ENCODE peak calls at places on chromosomes 1 and 21, in seven cellular contexts. One of them, this sample, is unnamed.

GRCh38 chr1:199855580-199855979 is 171.9 kb upstream of the NR5A2 start:
- DNase-seq in CD8-positive, alpha-beta T cell: no peak
- DNase-seq in uterus: no peak
- DNase-seq in RWPE2: no peak
- DNase-seq in adrenal gland: no peak
- DNase-seq in ovary: no peak
- DNase-seq in cardiac muscle cell: peak; percentile 35
- DNase-seq in this sample: no peak

GRCh38 chr1:151943591-151943990 is 34.3 kb upstream of the THEM4 start:
- DNase-seq in CD8-positive, alpha-beta T cell: no peak
- DNase-seq in uterus: no peak
- DNase-seq in RWPE2: no peak
- DNase-seq in adrenal gland: no peak
- DNase-seq in ovary: no peak
- DNase-seq in cardiac muscle cell: no peak
- DNase-seq in this sample: no peak

GRCh38 chr1:207695943-207696342 is 51.0 kb downstream of the CR1L start:
- DNase-seq in CD8-positive, alpha-beta T cell: no peak
- DNase-seq in uterus: no peak
- DNase-seq in RWPE2: no peak
- DNase-seq in adrenal gland: no peak
- DNase-seq in ovary: no peak
- DNase-seq in cardiac muscle cell: no peak
- DNase-seq in this sample: no peak

GRCh38 chr1:206803221-206803730 is 31.0 kb upstream of the IL10 start:
- DNase-seq in CD8-positive, alpha-beta T cell: peak; percentile 74
- DNase-seq in uterus: no peak
- DNase-seq in RWPE2: no peak
- DNase-seq in adrenal gland: no peak
- DNase-seq in ovary: no peak
- DNase-seq in cardiac muscle cell: peak; percentile 25
- DNase-seq in this sample: no peak

GRCh38 chr1:27940297-27940696 is 5.5 kb downstream of the SMPDL3B start:
- DNase-seq in CD8-positive, alpha-beta T cell: peak; percentile 80
- DNase-seq in uterus: no peak
- DNase-seq in RWPE2: no peak
- DNase-seq in adrenal gland: peak; percentile 54
- DNase-seq in ovary: no peak
- DNase-seq in cardiac muscle cell: no peak
- DNase-seq in this sample: no peak

GRCh38 chr1:206491592-206491991 is 15.7 kb upstream of the RASSF5 start:
- DNase-seq in CD8-positive, alpha-beta T cell: no peak
- DNase-seq in uterus: no peak
- DNase-seq in RWPE2: no peak
- DNase-seq in adrenal gland: no peak
- DNase-seq in ovary: no peak
- DNase-seq in cardiac muscle cell: no peak
- DNase-seq in this sample: no peak

GRCh38 chr1:81834921-81835698 is 34.4 kb downstream of the ADGRL2 start:
- DNase-seq in CD8-positive, alpha-beta T cell: no peak
- DNase-seq in uterus: no peak
- DNase-seq in RWPE2: no peak
- DNase-seq in adrenal gland: no peak
- DNase-seq in ovary: no peak
- DNase-seq in cardiac muscle cell: peak; percentile 87
- DNase-seq in this sample: no peak

GRCh38 chr1:10646347-10646861 is 150.0 kb downstream of the CASZ1 start:
- DNase-seq in CD8-positive, alpha-beta T cell: no peak
- DNase-seq in uterus: no peak
- DNase-seq in RWPE2: no peak
- DNase-seq in adrenal gland: no peak
- DNase-seq in ovary: no peak
- DNase-seq in cardiac muscle cell: peak; percentile 61
- DNase-seq in this sample: no peak

GRCh38 chr1:238060046-238060445 is 169.3 kb upstream of the ZP4 start:
- DNase-seq in CD8-positive, alpha-beta T cell: no peak
- DNase-seq in uterus: no peak
- DNase-seq in RWPE2: no peak
- DNase-seq in adrenal gland: no peak
- DNase-seq in ovary: no peak
- DNase-seq in cardiac muscle cell: no peak
- DNase-seq in this sample: no peak

GRCh38 chr21:16116067-16116466 is 386.3 kb downstream of the USP25 start:
- DNase-seq in CD8-positive, alpha-beta T cell: no peak
- DNase-seq in uterus: no peak
- DNase-seq in RWPE2: no peak
- DNase-seq in adrenal gland: no peak
- DNase-seq in ovary: no peak
- DNase-seq in cardiac muscle cell: no peak
- DNase-seq in this sample: no peak

GRCh38 chr1:7538033-7538432 is 233.1 kb upstream of the VAMP3 start:
- DNase-seq in CD8-positive, alpha-beta T cell: no peak
- DNase-seq in uterus: no peak
- DNase-seq in RWPE2: peak; percentile 10
- DNase-seq in adrenal gland: no peak
- DNase-seq in ovary: no peak
- DNase-seq in cardiac muscle cell: peak; percentile 20
- DNase-seq in this sample: peak; percentile 20

GRCh38 chr1:171576144-171576543 is 45.9 kb upstream of the MYOCOS start:
- DNase-seq in CD8-positive, alpha-beta T cell: no peak
- DNase-seq in uterus: no peak
- DNase-seq in RWPE2: no peak
- DNase-seq in adrenal gland: no peak
- DNase-seq in ovary: no peak
- DNase-seq in cardiac muscle cell: no peak
- DNase-seq in this sample: no peak

GRCh38 chr1:246477634-246478033 is 29.4 kb downstream of the SMYD3 start:
- DNase-seq in CD8-positive, alpha-beta T cell: no peak
- DNase-seq in uterus: no peak
- DNase-seq in RWPE2: no peak
- DNase-seq in adrenal gland: no peak
- DNase-seq in ovary: no peak
- DNase-seq in cardiac muscle cell: no peak
- DNase-seq in this sample: no peak

GRCh38 chr1:111198836-111199235 is 1.6 kb downstream of the DENND2D start:
- DNase-seq in CD8-positive, alpha-beta T cell: no peak
- DNase-seq in uterus: no peak
- DNase-seq in RWPE2: no peak
- DNase-seq in adrenal gland: no peak
- DNase-seq in ovary: no peak
- DNase-seq in cardiac muscle cell: no peak
- DNase-seq in this sample: no peak

GRCh38 chr1:111234866-111235265 is 7.4 kb downstream of the CHI3L2 start:
- DNase-seq in CD8-positive, alpha-beta T cell: no peak
- DNase-seq in uterus: no peak
- DNase-seq in RWPE2: no peak
- DNase-seq in adrenal gland: no peak
- DNase-seq in ovary: no peak
- DNase-seq in cardiac muscle cell: no peak
- DNase-seq in this sample: no peak

GRCh38 chr1:59915516-59915915 is 11.1 kb downstream of the CYP2J2 start:
- DNase-seq in CD8-positive, alpha-beta T cell: no peak
- DNase-seq in uterus: no peak
- DNase-seq in RWPE2: no peak
- DNase-seq in adrenal gland: no peak
- DNase-seq in ovary: no peak
- DNase-seq in cardiac muscle cell: no peak
- DNase-seq in this sample: no peak

GRCh38 chr1:174710868-174711845 is 263.4 kb downstream of the GPR52 start:
- DNase-seq in CD8-positive, alpha-beta T cell: no peak
- DNase-seq in uterus: no peak
- DNase-seq in RWPE2: no peak
- DNase-seq in adrenal gland: no peak
- DNase-seq in ovary: no peak
- DNase-seq in cardiac muscle cell: no peak
- DNase-seq in this sample: no peak

GRCh38 chr21:29975776-29976175 is 36.0 kb upstream of the GRIK1 start:
- DNase-seq in CD8-positive, alpha-beta T cell: no peak
- DNase-seq in uterus: no peak
- DNase-seq in RWPE2: no peak
- DNase-seq in adrenal gland: no peak
- DNase-seq in ovary: no peak
- DNase-seq in cardiac muscle cell: no peak
- DNase-seq in this sample: no peak

GRCh38 chr21:29973258-29973657 is 33.5 kb upstream of the GRIK1 start:
- DNase-seq in CD8-positive, alpha-beta T cell: no peak
- DNase-seq in uterus: no peak
- DNase-seq in RWPE2: no peak
- DNase-seq in adrenal gland: no peak
- DNase-seq in ovary: no peak
- DNase-seq in cardiac muscle cell: no peak
- DNase-seq in this sample: no peak

GRCh38 chr21:29979043-29979442 is 39.2 kb upstream of the GRIK1 start:
- DNase-seq in CD8-positive, alpha-beta T cell: no peak
- DNase-seq in uterus: no peak
- DNase-seq in RWPE2: no peak
- DNase-seq in adrenal gland: no peak
- DNase-seq in ovary: no peak
- DNase-seq in cardiac muscle cell: no peak
- DNase-seq in this sample: no peak
- H3K4me1 ChIP-seq in CD8-positive, alpha-beta T cell: no peaks in the 10 kb centered on the region
- H3K4me1 ChIP-seq in uterus: no peaks in the 10 kb centered on the region
- H3K4me1 ChIP-seq in RWPE2: no peaks in the 10 kb centered on the region
- H3K4me1 ChIP-seq in adrenal gland: no peaks in the 10 kb centered on the region
- H3K4me1 ChIP-seq in ovary: no peaks in the 10 kb centered on the region
- H3K4me1 ChIP-seq in cardiac muscle cell: no peaks in the 10 kb centered on the region
- H3K4me1 ChIP-seq in this sample: no peaks in the 10 kb centered on the region

GRCh38 chr1:29698033-29698432 is 461.7 kb downstream of the PTPRU start:
- DNase-seq in CD8-positive, alpha-beta T cell: no peak
- DNase-seq in uterus: no peak
- DNase-seq in RWPE2: no peak
- DNase-seq in adrenal gland: no peak
- DNase-seq in ovary: no peak
- DNase-seq in cardiac muscle cell: peak; percentile 82
- DNase-seq in this sample: no peak
- TF ChIP-seq CTCF in CD8-positive, alpha-beta T cell: no peak
- TF ChIP-seq CTCF in uterus: peak; percentile 11
- TF ChIP-seq CTCF in RWPE2: peak; percentile 63
- TF ChIP-seq CTCF in adrenal gland: peak; percentile 30
- TF ChIP-seq CTCF in ovary: no peak
- TF ChIP-seq CTCF in cardiac muscle cell: peak; percentile 81
- TF ChIP-seq CTCF in this sample: peak; percentile 13

DNA sequence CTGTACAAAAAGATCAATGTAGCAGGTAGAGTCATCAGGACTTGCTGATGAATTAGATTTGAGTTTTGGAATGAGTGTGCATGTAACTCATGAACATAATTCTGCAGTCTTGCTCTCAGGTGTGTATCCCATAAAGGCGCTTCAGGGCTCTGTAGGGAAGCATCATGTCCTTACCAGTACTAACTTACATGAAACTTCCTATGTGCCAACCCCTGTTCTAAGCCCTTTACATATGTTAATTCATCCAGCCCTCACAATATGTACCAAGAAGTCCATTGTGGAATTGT is 2.1 kb upstream of the FCRLB start:
- DNase-seq in CD8-positive, alpha-beta T cell: no peak
- DNase-seq in uterus: no peak
- DNase-seq in RWPE2: no peak
- DNase-seq in adrenal gland: no peak
- DNase-seq in ovary: no peak
- DNase-seq in cardiac muscle cell: no peak
- DNase-seq in this sample: no peak
- H3K27ac ChIP-seq in CD8-positive, alpha-beta T cell: no peak overlapping the region
- H3K27ac ChIP-seq in uterus: no peak overlapping the region
- H3K27ac ChIP-seq in RWPE2: no peak overlapping the region
- H3K27ac ChIP-seq in adrenal gland: no peak overlapping the region
- H3K27ac ChIP-seq in ovary: no peak overlapping the region
- H3K27ac ChIP-seq in cardiac muscle cell: no peak overlapping the region
- H3K27ac ChIP-seq in this sample: no peak overlapping the region

GRCh38 chr1:34745666-34746065 is 9.2 kb upstream of the GJB5 start:
- DNase-seq in CD8-positive, alpha-beta T cell: no peak
- DNase-seq in uterus: no peak
- DNase-seq in RWPE2: no peak
- DNase-seq in adrenal gland: no peak
- DNase-seq in ovary: no peak
- DNase-seq in cardiac muscle cell: no peak
- DNase-seq in this sample: no peak
- H3K4me1 ChIP-seq in CD8-positive, alpha-beta T cell: no peaks in the 10 kb centered on the region
- H3K4me1 ChIP-seq in uterus: no peaks in the 10 kb centered on the region
- H3K4me1 ChIP-seq in RWPE2: no peaks in the 10 kb centered on the region
- H3K4me1 ChIP-seq in adrenal gland: no peaks in the 10 kb centered on the region
- H3K4me1 ChIP-seq in ovary: no peaks in the 10 kb centered on the region
- H3K4me1 ChIP-seq in cardiac muscle cell: no peaks in the 10 kb centered on the region
- H3K4me1 ChIP-seq in this sample: no peaks in the 10 kb centered on the region

GRCh38 chr21:36999131-36999898 is 7.2 kb upstream of the RIPPLY3 start:
- DNase-seq in CD8-positive, alpha-beta T cell: no peak
- DNase-seq in uterus: no peak
- DNase-seq in RWPE2: no peak
- DNase-seq in adrenal gland: no peak
- DNase-seq in ovary: no peak
- DNase-seq in cardiac muscle cell: no peak
- DNase-seq in this sample: no peak

GRCh38 chr21:36994501-36995189 is 11.9 kb upstream of the RIPPLY3 start:
- DNase-seq in CD8-positive, alpha-beta T cell: peak; percentile 21
- DNase-seq in uterus: no peak
- DNase-seq in RWPE2: no peak
- DNase-seq in adrenal gland: no peak
- DNase-seq in ovary: no peak
- DNase-seq in cardiac muscle cell: peak; percentile 47
- DNase-seq in this sample: no peak

GRCh38 chr21:37005548-37006242 is 807 bp upstream of the RIPPLY3 start:
- DNase-seq in CD8-positive, alpha-beta T cell: no peak
- DNase-seq in uterus: no peak
- DNase-seq in RWPE2: no peak
- DNase-seq in adrenal gland: no peak
- DNase-seq in ovary: no peak
- DNase-seq in cardiac muscle cell: no peak
- DNase-seq in this sample: no peak

GRCh38 chr21:37001446-37001845 is 5.1 kb upstream of the RIPPLY3 start:
- DNase-seq in CD8-positive, alpha-beta T cell: no peak
- DNase-seq in uterus: no peak
- DNase-seq in RWPE2: no peak
- DNase-seq in adrenal gland: no peak
- DNase-seq in ovary: no peak
- DNase-seq in cardiac muscle cell: no peak
- DNase-seq in this sample: no peak

GRCh38 chr21:37000381-37000780 is 6.1 kb upstream of the RIPPLY3 start:
- DNase-seq in CD8-positive, alpha-beta T cell: no peak
- DNase-seq in uterus: no peak
- DNase-seq in RWPE2: no peak
- DNase-seq in adrenal gland: no peak
- DNase-seq in ovary: no peak
- DNase-seq in cardiac muscle cell: no peak
- DNase-seq in this sample: no peak
- TF ChIP-seq CTCF in CD8-positive, alpha-beta T cell: no peak
- TF ChIP-seq CTCF in uterus: no peak
- TF ChIP-seq CTCF in RWPE2: peak; percentile 38
- TF ChIP-seq CTCF in adrenal gland: no peak
- TF ChIP-seq CTCF in ovary: no peak
- TF ChIP-seq CTCF in cardiac muscle cell: no peak
- TF ChIP-seq CTCF in this sample: no peak